ENCODE peak calls at places on chromosomes 7 and 10, in five cellular contexts. P is left ventricle myocardium inferior; N is CD4-positive, CD25-positive, alpha-beta regulatory T cell; A is naive thymus-derived CD4-positive, alpha-beta T cell; C is CD8-positive, alpha-beta T cell. T is an unnamed sample.

GRCh38 chr7:122846591-122846990 is 39.7 kb downstream of the CADPS2 start:
- DNase-seq in P (no peak), N (no peak), A (no peak), C (no peak), T (no peak)

GRCh38 chr10:27742926-27743735 is 2.5 kb downstream of the MKX start:
- DNase-seq in P (peak; percentile 16), C (peak; percentile 58), A (peak; percentile 44), N (peak; percentile 28), T (peak; percentile 86)

GRCh38 chr7:156854654-156855053 is 38.3 kb downstream of the LMBR1 start:
- DNase-seq in N (no peak), C (no peak), P (no peak), A (no peak), T (no peak)

GRCh38 chr7:117908031-117908795 is 35.0 kb upstream of the CTTNBP2 start:
- DNase-seq in P (no peak), C (no peak), A (no peak), N (no peak), T (no peak)

GRCh38 chr7:141208539-141208938 is 134.7 kb downstream of the TMEM178B start:
- DNase-seq in P (no peak), C (no peak), A (no peak), N (no peak), T (peak; percentile 64)

GRCh38 chr10:50310560-50311174 is 59.4 kb upstream of the ASAH2 start:
- DNase-seq in P (no peak), N (peak; percentile 43), A (no peak), C (no peak), T (peak; percentile 91)

GRCh38 chr10:122558452-122558851 is 2.1 kb upstream of the DMBT1 start:
- DNase-seq in N (no peak), A (no peak), P (no peak), C (no peak), T (no peak)

GRCh38 chr7:18535811-18536413 is 40.4 kb downstream of the HDAC9 start:
- DNase-seq in A (no peak), C (no peak), N (no peak), P (no peak), T (no peak)

GRCh38 chr7:120611959-120612358 is 246.0 kb downstream of the TSPAN12 start:
- DNase-seq in P (no peak), A (no peak), N (no peak), C (no peak), T (no peak)

GRCh38 chr10:61342817-61343572 is 110.2 kb downstream of the TMEM26 start:
- DNase-seq in N (peak; percentile 17), P (no peak), C (no peak), A (peak; percentile 32), T (no peak)

GRCh38 chr10:122127943-122128342 is 139.0 kb downstream of the TACC2 start:
- DNase-seq in P (no peak), C (no peak), N (no peak), A (no peak), T (peak; percentile 67)

GRCh38 chr7:117269417-117269816 is 53.4 kb downstream of the WNT2 start:
- DNase-seq in C (no peak), N (no peak), A (no peak), P (no peak), T (no peak)

GRCh38 chr10:72253002-72253401 is 20.7 kb upstream of the DDIT4 start:
- DNase-seq in P (peak; percentile 4), C (no peak), A (no peak), N (no peak), T (no peak)

GRCh38 chr7:11456574-11456973 is 375.4 kb downstream of the THSD7A start:
- DNase-seq in C (no peak), A (no peak), N (no peak), P (no peak), T (no peak)

GRCh38 chr7:125355899-125356298 is 426.3 kb upstream of the POT1 start:
- DNase-seq in A (no peak), P (no peak), N (no peak), C (no peak), T (no peak)

GRCh38 chr7:75982306-75983064 is 11.9 kb downstream of the TMEM120A start:
- DNase-seq in N (no peak), A (no peak), C (no peak), P (no peak), T (no peak)

GRCh38 chr7:132402751-132403245 is 173.5 kb downstream of the PLXNA4 start:
- DNase-seq in P (no peak), N (no peak), C (no peak), A (no peak), T (no peak)

GRCh38 chr10:100993986-100994708 is 5.5 kb upstream of the LZTS2 start:
- DNase-seq in A (no peak), P (no peak), C (no peak), N (no peak), T (peak; percentile 78)

GRCh38 chr7:142813262-142813661 is 41.6 kb upstream of the EPHB6 start:
- DNase-seq in N (peak; percentile 60), P (no peak), A (no peak), C (no peak), T (peak; percentile 91)

GRCh38 chr7:74527842-74528241 is 74.1 kb downstream of the GTF2IRD1 start:
- DNase-seq in C (no peak), P (no peak), N (no peak), A (no peak), T (no peak)

GRCh38 chr10:30127120-30127541 is 67.7 kb upstream of the JCAD start:
- DNase-seq in A (no peak), C (no peak), P (no peak), N (no peak), T (no peak)

GRCh38 chr10:108749042-108749441 is 1174.3 kb downstream of the XPNPEP1 start:
- DNase-seq in C (no peak), A (no peak), N (no peak), P (no peak), T (no peak)
- H3K9me3 ChIP-seq in C (no peaks in the 10 kb centered on the region), A (no peaks in the 10 kb centered on the region), N (peaks cover 2% of the 10 kb centered on the region), P (no peaks in the 10 kb centered on the region), T (peaks cover 67% of the 10 kb centered on the region)

GRCh38 chr10:111879964-111880363 is 303.6 kb downstream of the GPAM start:
- DNase-seq in C (no peak), N (no peak), P (no peak), A (no peak), T (no peak)

GRCh38 chr10:111890046-111890445 is 293.5 kb downstream of the GPAM start:
- DNase-seq in C (no peak), A (no peak), N (no peak), P (no peak), T (no peak)

GRCh38 chr10:111885919-111886318 is 297.6 kb downstream of the GPAM start:
- DNase-seq in P (no peak), A (no peak), C (no peak), N (no peak), T (no peak)
- H3K9me3 ChIP-seq in P (peaks cover 19% of the 10 kb centered on the region), A (no peaks in the 10 kb centered on the region), C (no peaks in the 10 kb centered on the region), N (no peaks in the 10 kb centered on the region), T (peaks cover 19% of the 10 kb centered on the region)

DNA sequence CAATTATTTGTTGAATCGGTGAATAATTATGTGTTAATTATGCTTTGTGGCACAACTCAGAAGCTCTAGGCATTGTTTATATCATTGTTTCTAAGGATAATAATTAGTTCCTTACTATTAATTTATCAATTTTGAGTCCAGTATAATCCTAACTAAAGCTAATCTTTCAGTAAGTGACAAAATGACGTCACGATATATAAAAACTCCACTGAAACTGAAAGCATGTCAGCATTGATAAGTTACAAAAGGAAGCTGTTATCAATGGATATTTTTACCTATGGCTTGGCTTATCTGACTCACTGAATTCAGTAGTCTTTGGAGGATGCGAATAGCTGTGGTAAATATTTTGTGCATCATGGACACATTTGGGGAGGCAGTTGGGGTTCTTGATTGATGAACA is 793.1 kb downstream of the NXPH1 start:
- DNase-seq in P (no peak), C (no peak), A (no peak), N (no peak), T (no peak)
- H3K9me3 ChIP-seq in P (peaks cover 15% of the 10 kb centered on the region), C (no peaks in the 10 kb centered on the region), A (no peaks in the 10 kb centered on the region), N (peaks cover 4% of the 10 kb centered on the region), T (no peaks in the 10 kb centered on the region)

GRCh38 chr7:7191137-7191536 is 8.8 kb downstream of the C1GALT1 start:
- DNase-seq in P (no peak), N (no peak), A (no peak), C (no peak), T (no peak)
- H3K9me3 ChIP-seq in P (peaks cover 12% of the 10 kb centered on the region), N (no peaks in the 10 kb centered on the region), A (no peaks in the 10 kb centered on the region), C (no peaks in the 10 kb centered on the region), T (peaks cover 49% of the 10 kb centered on the region)

GRCh38 chr7:158463317-158463716 is 124.3 kb downstream of the PTPRN2 start:
- DNase-seq in A (no peak), N (no peak), C (no peak), P (no peak), T (no peak)

GRCh38 chr7:158458096-158458495 is 129.5 kb downstream of the PTPRN2 start:
- DNase-seq in A (no peak), P (no peak), N (no peak), C (no peak), T (no peak)

GRCh38 chr7:158458716-158459282 is 128.8 kb downstream of the PTPRN2 start:
- DNase-seq in C (no peak), P (no peak), N (no peak), A (no peak), T (no peak)

GRCh38 chr7:158460665-158461064 is 127.0 kb downstream of the PTPRN2 start:
- DNase-seq in C (no peak), A (no peak), N (no peak), P (no peak), T (no peak)

DNA sequence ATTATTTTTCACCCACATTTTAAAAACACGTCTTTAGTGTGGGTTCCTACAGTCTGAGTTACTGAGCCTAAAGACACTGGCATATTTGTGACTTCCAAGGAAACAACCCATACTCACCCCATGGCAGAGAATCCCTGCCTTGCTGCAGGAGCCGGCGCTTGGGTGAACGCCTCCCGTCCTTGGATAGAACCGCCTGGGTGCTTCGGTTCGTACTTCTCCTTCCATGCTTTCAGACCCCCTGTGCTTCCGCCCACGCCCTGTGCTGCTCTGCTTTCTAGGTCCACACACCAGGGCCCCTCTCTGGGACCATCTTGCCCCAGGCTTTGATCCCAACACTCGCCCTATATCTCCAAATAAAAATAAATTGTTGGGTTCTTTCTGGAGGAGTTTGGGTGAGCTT is 125.8 kb downstream of the PTPRN2 start:
- DNase-seq in N (no peak), P (no peak), C (no peak), A (no peak), T (no peak)
- H3K9me3 ChIP-seq in N (no peaks in the 10 kb centered on the region), P (no peaks in the 10 kb centered on the region), C (no peaks in the 10 kb centered on the region), A (no peaks in the 10 kb centered on the region), T (peaks cover 74% of the 10 kb centered on the region)

GRCh38 chr10:130074639-130075038 is 36.0 kb downstream of the C10orf143 start:
- DNase-seq in N (no peak), C (no peak), P (no peak), A (no peak), T (no peak)
- H3K9me3 ChIP-seq in N (peaks cover 2% of the 10 kb centered on the region), C (no peaks in the 10 kb centered on the region), P (peaks cover 15% of the 10 kb centered on the region), A (no peaks in the 10 kb centered on the region), T (peaks cover 14% of the 10 kb centered on the region)

GRCh38 chr10:131211965-131212619 is 99.4 kb downstream of the TCERG1L start:
- DNase-seq in C (peak; percentile 23), P (no peak), N (no peak), A (no peak), T (peak; percentile 20)
- H3K9me3 ChIP-seq in C (no peaks in the 10 kb centered on the region), P (no peaks in the 10 kb centered on the region), N (no peaks in the 10 kb centered on the region), A (no peaks in the 10 kb centered on the region), T (no peaks in the 10 kb centered on the region)

T was measured in endodermal cell.